ENCODE peak calls at places on chromosomes 7 and 10, in four cellular contexts. One of them, this sample, is unnamed.

GRCh38 chr7:82319674-82320118 is 123.9 kb downstream of the CACNA2D1 start:
- DNase-seq in OCI-LY7: no peak
- DNase-seq in GM23248: peak; percentile 87
- DNase-seq in neural progenitor cell: peak; percentile 42
- DNase-seq in this sample: no peak

GRCh38 chr7:15780271-15780670 is 93.8 kb upstream of the MEOX2 start:
- DNase-seq in neural progenitor cell: no peak
- DNase-seq in OCI-LY7: no peak
- DNase-seq in GM23248: peak; percentile 53
- DNase-seq in this sample: no peak

GRCh38 chr7:24700446-24701044 is 56.7 kb downstream of the GSDME start:
- DNase-seq in GM23248: no peak
- DNase-seq in OCI-LY7: no peak
- DNase-seq in neural progenitor cell: peak; percentile 63
- DNase-seq in this sample: no peak

GRCh38 chr7:29196191-29196590 is 1.6 kb downstream of the CHN2 start:
- DNase-seq in neural progenitor cell: no peak
- DNase-seq in GM23248: no peak
- DNase-seq in OCI-LY7: no peak
- DNase-seq in this sample: peak; percentile 83

GRCh38 chr10:67127441-67127840 is 201.6 kb downstream of the LRRTM3 start:
- DNase-seq in neural progenitor cell: no peak
- DNase-seq in GM23248: no peak
- DNase-seq in OCI-LY7: no peak
- DNase-seq in this sample: no peak

GRCh38 chr7:30755384-30756154 is 3.6 kb downstream of the INMT start:
- DNase-seq in OCI-LY7: no peak
- DNase-seq in GM23248: no peak
- DNase-seq in neural progenitor cell: no peak
- DNase-seq in this sample: no peak

GRCh38 chr7:101099969-101100781 is 14.9 kb downstream of the TRIM56 start:
- DNase-seq in GM23248: peak; percentile 99
- DNase-seq in OCI-LY7: no peak
- DNase-seq in neural progenitor cell: peak; percentile 85
- DNase-seq in this sample: peak; percentile 44

GRCh38 chr10:61643316-61643751 is 19.4 kb upstream of the CABCOCO1 start:
- DNase-seq in neural progenitor cell: peak; percentile 7
- DNase-seq in GM23248: peak; percentile 83
- DNase-seq in OCI-LY7: no peak
- DNase-seq in this sample: peak; percentile 10

GRCh38 chr10:61761825-61762217 is 99.1 kb downstream of the CABCOCO1 start:
- DNase-seq in neural progenitor cell: no peak
- DNase-seq in OCI-LY7: no peak
- DNase-seq in GM23248: no peak
- DNase-seq in this sample: no peak

GRCh38 chr7:105602325-105603305 is 21.3 kb upstream of the EFCAB10 start:
- DNase-seq in GM23248: peak; percentile 26
- DNase-seq in OCI-LY7: no peak
- DNase-seq in neural progenitor cell: no peak
- DNase-seq in this sample: no peak

GRCh38 chr7:130894146-130895005 is 160.4 kb upstream of the KLF14 start:
- DNase-seq in OCI-LY7: no peak
- DNase-seq in GM23248: peak; percentile 84
- DNase-seq in neural progenitor cell: no peak
- DNase-seq in this sample: no peak

GRCh38 chr7:9453521-9453920 is 1020.1 kb downstream of the NXPH1 start:
- DNase-seq in OCI-LY7: no peak
- DNase-seq in GM23248: no peak
- DNase-seq in neural progenitor cell: no peak
- DNase-seq in this sample: no peak

GRCh38 chr7:108146070-108146842 is 16.1 kb upstream of the LAMB4 start:
- DNase-seq in neural progenitor cell: peak; percentile 85
- DNase-seq in GM23248: peak; percentile 86
- DNase-seq in OCI-LY7: peak; percentile 60
- DNase-seq in this sample: peak; percentile 71

DNA sequence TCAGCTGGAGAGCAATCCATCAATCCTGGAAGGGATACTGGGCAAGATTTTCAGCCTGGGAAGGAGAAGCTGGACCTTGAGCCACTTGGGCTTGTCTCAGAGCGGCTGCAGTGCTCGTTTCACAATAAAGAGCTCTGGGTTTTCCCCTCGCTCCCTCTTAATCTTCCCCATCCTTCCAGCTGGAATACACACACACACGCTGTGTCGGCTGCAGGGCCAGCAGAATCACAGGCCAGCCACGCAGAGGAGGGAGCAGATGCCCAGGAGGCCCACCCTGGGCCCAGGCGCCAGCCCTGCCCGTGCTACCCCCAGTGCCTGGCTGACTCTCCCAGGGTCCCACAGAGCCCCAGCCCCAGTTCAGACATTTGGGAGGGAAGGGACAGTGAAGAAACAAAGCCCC is 255.1 kb downstream of the TNS3 start:
- DNase-seq in neural progenitor cell: peak; percentile 52
- DNase-seq in GM23248: peak; percentile 78
- DNase-seq in OCI-LY7: no peak
- DNase-seq in this sample: no peak
- H3K27ac ChIP-seq in neural progenitor cell: peak overlapping the region; percentile 83
- H3K27ac ChIP-seq in GM23248: peak overlapping the region; percentile 52
- H3K27ac ChIP-seq in OCI-LY7: no peak overlapping the region
- H3K27ac ChIP-seq in this sample: no peak overlapping the region

GRCh38 chr7:20114463-20114862 is 102.7 kb downstream of the MACC1 start:
- DNase-seq in OCI-LY7: peak; percentile 74
- DNase-seq in GM23248: peak; percentile 47
- DNase-seq in neural progenitor cell: peak; percentile 17
- DNase-seq in this sample: peak; percentile 75
- TF ChIP-seq EZH2phosphoT487 in OCI-LY7: no peak
- TF ChIP-seq EZH2phosphoT487 in GM23248: no peak
- TF ChIP-seq EZH2phosphoT487 in neural progenitor cell: no peak
- TF ChIP-seq EZH2phosphoT487 in this sample: no peak

DNA sequence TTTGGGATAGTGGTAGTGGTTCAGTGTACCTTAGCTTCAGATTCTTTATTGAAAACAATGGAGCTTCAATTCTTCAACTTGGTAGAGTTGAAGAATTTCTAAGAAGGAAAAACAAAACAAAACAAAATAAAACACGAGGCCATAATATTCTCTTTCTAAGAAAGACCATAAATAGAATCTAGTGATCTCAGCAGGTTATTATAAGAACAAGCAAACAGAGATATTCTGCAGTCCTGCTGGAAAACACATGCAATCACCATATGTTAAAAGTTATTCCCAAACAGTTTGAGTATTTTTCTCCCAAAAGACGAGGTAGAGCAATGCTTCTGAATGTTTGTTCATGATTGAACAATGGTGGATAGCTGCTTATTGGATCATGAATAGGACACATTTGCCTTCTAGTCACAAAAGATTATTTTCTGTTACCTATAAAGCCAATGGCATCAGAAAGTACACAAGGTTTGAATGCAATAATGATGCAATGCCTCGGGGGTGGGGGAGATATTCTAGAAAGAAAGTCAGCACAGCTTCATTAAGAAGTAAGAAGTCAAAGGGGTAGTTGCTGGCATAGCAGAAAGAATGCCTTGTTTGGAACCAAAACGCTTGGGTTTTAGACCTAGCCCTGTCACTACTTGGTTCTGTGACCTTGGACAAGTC is 59.3 kb downstream of the CREB3L2 start:
- DNase-seq in OCI-LY7: no peak
- DNase-seq in GM23248: no peak
- DNase-seq in neural progenitor cell: no peak
- DNase-seq in this sample: no peak
- H3K27ac ChIP-seq in OCI-LY7: no peak overlapping the region
- H3K27ac ChIP-seq in GM23248: peak overlapping the region; percentile 30
- H3K27ac ChIP-seq in neural progenitor cell: no peak overlapping the region
- H3K27ac ChIP-seq in this sample: no peak overlapping the region

DNA sequence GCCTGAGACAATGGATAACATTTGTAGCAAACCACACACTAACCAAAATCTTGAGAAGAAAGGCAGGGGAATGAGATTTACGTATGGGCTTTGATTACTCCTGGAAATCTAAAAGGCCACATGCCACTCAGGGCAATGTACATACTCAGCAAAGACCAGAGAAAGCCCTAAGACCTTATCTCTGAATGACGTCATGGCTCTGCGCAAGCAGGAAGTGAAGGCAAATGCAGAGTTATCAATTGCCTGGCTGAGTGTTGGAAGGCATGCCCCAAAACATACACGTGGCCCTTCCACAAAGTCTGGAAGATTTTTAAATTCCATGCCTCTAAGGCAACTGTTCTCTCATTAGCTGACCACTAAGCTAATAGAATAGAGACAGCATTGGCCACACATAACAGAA is 90.9 kb upstream of the NRBF2 start:
- DNase-seq in OCI-LY7: no peak
- DNase-seq in neural progenitor cell: no peak
- DNase-seq in GM23248: no peak
- DNase-seq in this sample: no peak
- TF ChIP-seq EZH2phosphoT487 in OCI-LY7: no peak
- TF ChIP-seq EZH2phosphoT487 in neural progenitor cell: no peak
- TF ChIP-seq EZH2phosphoT487 in GM23248: no peak
- TF ChIP-seq EZH2phosphoT487 in this sample: no peak

GRCh38 chr10:70564113-70564725 is 38.3 kb downstream of the PRF1 start:
- DNase-seq in GM23248: no peak
- DNase-seq in OCI-LY7: no peak
- DNase-seq in neural progenitor cell: no peak
- DNase-seq in this sample: no peak
- H3K27ac ChIP-seq in GM23248: no peak overlapping the region
- H3K27ac ChIP-seq in OCI-LY7: no peak overlapping the region
- H3K27ac ChIP-seq in neural progenitor cell: no peak overlapping the region
- H3K27ac ChIP-seq in this sample: no peak overlapping the region

DNA sequence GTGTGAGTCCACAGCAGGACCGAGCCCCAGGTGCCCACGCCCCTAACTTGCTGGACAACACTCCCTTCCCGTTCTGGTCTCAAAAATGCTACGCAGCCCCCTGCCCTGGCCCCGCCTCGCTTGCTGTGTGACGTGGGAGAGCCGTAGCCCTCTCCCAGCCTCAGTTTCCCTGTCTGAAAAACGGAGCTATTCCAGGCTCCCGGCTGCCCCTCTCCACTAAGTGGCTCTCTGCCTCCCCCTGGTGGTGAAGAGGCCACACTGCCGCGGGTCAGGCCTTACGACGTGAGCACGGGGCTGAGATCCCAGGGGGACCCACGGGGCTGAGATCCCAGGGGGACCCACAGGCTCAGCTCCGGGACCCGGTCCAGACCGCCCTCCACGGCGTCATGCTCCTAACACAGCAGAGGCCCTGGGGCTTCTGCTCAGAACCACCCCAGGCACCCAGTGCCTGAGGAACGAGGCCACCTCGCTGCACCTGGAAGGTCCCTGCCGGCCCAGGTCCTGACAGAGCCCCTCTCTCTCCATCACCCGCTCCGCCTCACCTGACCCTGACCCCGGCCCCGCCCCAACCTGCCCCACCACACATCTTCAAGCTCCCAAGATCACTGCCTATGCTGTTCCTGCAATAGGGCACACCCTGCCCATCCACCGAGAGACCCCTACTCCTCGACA is 26.7 kb downstream of the MICALL2 start:
- DNase-seq in neural progenitor cell: peak; percentile 84
- DNase-seq in GM23248: peak; percentile 62
- DNase-seq in OCI-LY7: peak; percentile 69
- DNase-seq in this sample: peak; percentile 59
- TF ChIP-seq EZH2phosphoT487 in neural progenitor cell: no peak
- TF ChIP-seq EZH2phosphoT487 in GM23248: no peak
- TF ChIP-seq EZH2phosphoT487 in OCI-LY7: no peak
- TF ChIP-seq EZH2phosphoT487 in this sample: no peak